ENCODE peak calls at places on chromosomes 4 and X, in seven cellular contexts. M is lower leg skin, X is stomach, T is body of pancreas, Z is breast epithelium, B is ovary, N is upper lobe of left lung. J is an unnamed sample.

GRCh38 chr4:42277291-42277690 is 120.0 kb upstream of the SHISA3 start:
- DNase-seq in M (no peak), X (no peak), T (no peak), Z (no peak), B (no peak), N (no peak), J (no peak)

GRCh38 chr4:37922323-37922722 is 31.4 kb downstream of the TBC1D1 start:
- DNase-seq in M (no peak), X (no peak), T (no peak), Z (no peak), B (no peak), N (no peak), J (no peak)

GRCh38 chr4:140289486-140289885 is 84.0 kb upstream of the SCOC start:
- DNase-seq in M (no peak), X (no peak), T (no peak), Z (no peak), B (no peak), N (no peak), J (no peak)

GRCh38 chr4:10655968-10656367 is 28.6 kb downstream of the CLNK start:
- DNase-seq in M (no peak), X (no peak), T (no peak), Z (no peak), B (no peak), N (no peak), J (no peak)

GRCh38 chr4:6362243-6362885 is 92.7 kb downstream of the WFS1 start:
- DNase-seq in M (no peak), X (no peak), T (no peak), Z (no peak), B (no peak), N (no peak), J (no peak)

GRCh38 chrX:107716045-107716684 is 59.4 kb downstream of the TSC22D3 start:
- DNase-seq in M (no peak), X (no peak), T (no peak), Z (no peak), B (no peak), N (no peak), J (no peak)

GRCh38 chr4:122783301-122784215 is 43.1 kb upstream of the FGF2 start:
- DNase-seq in M (peak; percentile 22), X (no peak), T (peak; percentile 50), Z (no peak), B (peak; percentile 20), N (peak; percentile 35), J (no peak)

GRCh38 chr4:87543835-87544461 is 14.8 kb upstream of the SPARCL1 start:
- DNase-seq in M (no peak), X (no peak), T (peak; percentile 16), Z (no peak), B (no peak), N (no peak), J (no peak)

GRCh38 chrX:134580947-134581346 is 77.3 kb downstream of the PLAC1 start:
- DNase-seq in M (no peak), X (no peak), T (no peak), Z (no peak), B (no peak), N (no peak), J (no peak)

GRCh38 chr4:5971077-5971447 is 47.2 kb downstream of the C4orf50 start:
- DNase-seq in M (no peak), X (peak; percentile 11), T (no peak), Z (peak; percentile 37), B (no peak), N (no peak), J (no peak)

GRCh38 chr4:66590488-66591215 is 920.4 kb upstream of the EPHA5 start:
- DNase-seq in M (no peak), X (no peak), T (no peak), Z (no peak), B (no peak), N (no peak), J (no peak)

GRCh38 chrX:15336023-15336413 is 695 bp upstream of the PIGA start:
- DNase-seq in M (no peak), X (no peak), T (peak; percentile 21), Z (no peak), B (peak; percentile 29), N (peak; percentile 58), J (no peak)

GRCh38 chrX:21745756-21746155 is 12.2 kb downstream of the SMPX start:
- DNase-seq in M (peak; percentile 15), X (peak; percentile 36), T (peak; percentile 61), Z (no peak), B (peak; percentile 23), N (no peak), J (no peak)

GRCh38 chrX:27675493-27675892 is 85.3 kb downstream of the DCAF8L2 start:
- DNase-seq in M (no peak), X (no peak), T (no peak), Z (no peak), B (no peak), N (no peak), J (no peak)

GRCh38 chr4:98203406-98204235 is 57.6 kb upstream of the RAP1GDS1 start:
- DNase-seq in M (no peak), X (no peak), T (no peak), Z (no peak), B (no peak), N (no peak), J (peak; percentile 35)

GRCh38 chr4:40255722-40256281 is 59.0 kb downstream of the RHOH start:
- DNase-seq in M (no peak), X (no peak), T (no peak), Z (no peak), B (no peak), N (no peak), J (no peak)

DNA sequence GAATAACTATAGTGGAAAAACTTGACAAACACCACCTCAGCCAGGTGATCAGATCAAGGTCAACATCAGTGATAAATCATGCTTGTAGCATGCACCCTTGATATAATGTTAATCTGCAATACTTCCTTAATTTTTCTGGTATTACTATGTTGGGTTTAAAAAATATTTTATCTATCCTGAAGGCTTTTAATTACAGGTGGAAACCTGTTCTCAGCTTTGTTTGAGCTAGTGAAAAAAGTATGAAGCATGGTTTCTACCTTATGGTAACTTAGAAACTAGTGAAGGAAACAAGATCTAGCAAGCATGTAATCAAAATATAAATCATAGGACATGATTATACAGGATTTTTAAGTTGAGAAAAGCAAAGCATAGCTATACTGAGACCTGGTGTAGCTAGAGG is 26.6 kb downstream of the MAOA start:
- DNase-seq in M (no peak), X (no peak), T (no peak), Z (no peak), B (no peak), N (no peak), J (no peak)
- TF ChIP-seq POLR2A in M (no peak), X (no peak), T (no peak), Z (no peak), B (no peak), N (no peak), J (no peak)

DNA sequence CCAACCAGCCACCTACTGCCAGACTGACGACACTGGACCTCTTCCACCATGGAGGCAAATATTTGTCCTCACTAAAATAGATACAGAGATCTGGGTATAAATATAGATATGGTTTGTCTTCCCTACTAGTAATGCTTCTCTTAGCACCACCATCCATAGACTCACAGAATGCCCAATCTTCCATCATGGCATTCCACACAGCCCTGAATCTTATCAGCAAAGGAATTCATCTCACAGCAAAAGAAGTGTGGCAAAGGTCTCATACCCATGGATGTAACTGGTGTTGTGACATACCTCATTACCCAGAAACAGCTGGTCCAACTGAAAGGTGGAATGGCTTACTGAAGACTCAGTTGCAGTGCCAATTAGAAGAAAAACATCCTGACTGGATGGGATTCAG is 47.2 kb upstream of the HS6ST2 start:
- DNase-seq in M (no peak), X (no peak), T (no peak), Z (no peak), B (no peak), N (no peak), J (no peak)
- TF ChIP-seq POLR2A in M (no peak), X (no peak), T (no peak), Z (no peak), B (no peak), N (no peak), J (no peak)

DNA sequence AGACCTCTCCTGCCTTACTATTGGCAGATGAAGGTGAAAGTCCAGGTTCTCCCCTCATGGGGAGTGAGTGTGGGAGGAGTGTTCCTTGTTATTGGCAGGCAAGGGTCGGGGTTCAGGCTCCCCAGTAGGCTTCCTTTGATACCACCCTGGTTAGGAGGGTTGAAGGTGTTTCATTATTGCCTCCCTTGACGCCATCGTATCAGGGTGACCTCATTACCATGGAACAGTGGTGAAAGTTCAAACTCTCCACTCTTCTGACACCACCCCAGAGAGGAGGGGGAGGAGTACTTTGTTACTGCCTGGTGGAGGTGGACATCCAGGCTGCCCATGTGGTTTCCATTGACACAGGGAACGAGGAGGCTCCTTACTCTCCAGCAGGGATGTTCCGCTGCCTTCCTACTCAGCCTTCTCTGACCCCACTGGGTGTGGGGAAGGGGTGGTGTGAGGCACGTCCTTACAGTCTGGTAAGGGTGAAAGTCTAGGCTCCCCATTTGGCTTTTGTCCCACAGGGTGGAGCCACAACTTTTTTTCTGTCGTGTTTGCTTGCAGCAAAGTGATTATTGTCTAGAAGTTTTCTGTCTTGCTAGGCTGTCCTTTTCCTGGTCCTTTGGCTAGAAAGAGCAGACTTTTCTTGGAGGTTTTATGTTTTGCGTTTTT is 37.2 kb upstream of the USP9X start:
- DNase-seq in M (no peak), X (no peak), T (no peak), Z (no peak), B (no peak), N (no peak), J (no peak)
- TF ChIP-seq POLR2A in M (no peak), X (no peak), T (no peak), Z (no peak), B (no peak), N (no peak), J (no peak)

GRCh38 chr4:80070880-80071620 is 2.0 kb downstream of the ANTXR2 start:
- DNase-seq in M (no peak), X (no peak), T (no peak), Z (no peak), B (no peak), N (no peak), J (no peak)

GRCh38 chr4:80074059-80074458 is 1.0 kb upstream of the ANTXR2 start:
- DNase-seq in M (no peak), X (no peak), T (no peak), Z (no peak), B (no peak), N (no peak), J (no peak)

GRCh38 chr4:80071643-80072606 is 1.1 kb downstream of the ANTXR2 start:
- DNase-seq in M (peak; percentile 40), X (peak; percentile 39), T (peak; percentile 42), Z (peak; percentile 52), B (peak; percentile 62), N (peak; percentile 50), J (no peak)

GRCh38 chr4:80073362-80074008 is 456 bp upstream of the ANTXR2 start:
- DNase-seq in M (no peak), X (no peak), T (no peak), Z (no peak), B (no peak), N (no peak), J (peak; percentile 18)

DNA sequence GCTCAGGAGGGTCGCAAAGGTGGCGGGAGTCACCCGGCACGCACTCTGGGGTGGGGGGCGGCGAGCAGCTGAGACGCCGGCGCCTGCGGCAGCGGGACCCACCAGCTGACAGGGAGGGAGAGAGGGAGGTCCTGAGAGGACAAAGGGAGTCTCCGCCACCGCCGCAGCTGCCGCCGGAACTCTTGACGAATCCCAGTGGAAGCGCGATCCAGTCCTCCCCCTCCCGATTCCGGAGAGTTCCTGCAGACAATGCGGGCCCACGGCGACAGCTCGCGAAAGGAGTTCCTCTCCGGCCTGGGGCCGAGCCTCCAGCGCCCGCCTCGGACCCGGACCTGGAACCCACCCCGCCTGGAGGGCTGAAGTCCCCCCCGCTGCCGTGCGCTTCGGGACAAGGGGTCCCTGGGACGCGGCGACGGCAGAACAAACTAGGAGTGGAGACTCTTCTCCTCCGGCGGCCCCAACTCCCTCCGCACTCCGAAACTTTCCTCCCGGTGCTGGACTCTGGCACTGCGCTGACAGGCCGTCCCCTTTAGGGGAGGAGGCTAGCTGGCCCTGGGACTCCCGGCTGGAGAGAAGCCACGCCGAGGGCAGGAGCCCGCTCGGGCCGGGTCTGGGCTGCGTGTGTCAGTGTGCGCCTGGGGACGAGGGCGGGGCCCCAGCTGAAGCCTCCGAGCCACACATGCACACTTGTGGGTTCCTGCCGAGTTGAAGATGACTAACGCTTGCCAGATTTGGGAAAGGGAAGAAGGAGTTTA is at the start of gene ANTXR2:
- DNase-seq in M (peak; percentile 87), X (peak; percentile 85), T (peak; percentile 89), Z (peak; percentile 79), B (peak; percentile 87), N (peak; percentile 94), J (peak; percentile 50)
- TF ChIP-seq POLR2A in M (no peak), X (no peak), T (peak; percentile 76), Z (no peak), B (peak; percentile 32), N (peak; percentile 54), J (no peak)

J was measured in GM12891.